ENCODE peak calls at places on chromosomes 3 and 15, in nine cellular contexts. X is fibroblast of lung, M is MM.1S, L is SK-N-SH, R is DND-41, W is H9, S is neural progenitor cell, P is colonic mucosa, E is K562. U is an unnamed sample.

GRCh38 chr3:30198162-30198561 is 408.2 kb upstream of the TGFBR2 start:
- DNase-seq in X (no peak), M (no peak), L (no peak), R (no peak), W (no peak), S (no peak), P (no peak), E (no peak), U (no peak)

GRCh38 chr15:68391084-68391483 is 40.9 kb downstream of the ITGA11 start:
- DNase-seq in X (no peak), M (no peak), L (no peak), R (no peak), W (peak), S (no peak), P (no peak), E (no peak), U (no peak)

GRCh38 chr15:67303490-67304363 is 49.1 kb downstream of the IQCH start:
- DNase-seq in X (peak), M (peak), L (peak), R (no peak), W (no peak), S (peak), P (peak), E (peak), U (no peak)

GRCh38 chr3:126731044-126731443 is 27.0 kb downstream of the CHCHD6 start:
- DNase-seq in X (no peak), M (no peak), L (no peak), R (peak), W (no peak), S (no peak), P (no peak), E (no peak), U (no peak)

GRCh38 chr3:1348547-1348946 is 255.7 kb downstream of the CNTN6 start:
- DNase-seq in X (no peak), M (no peak), L (no peak), R (no peak), W (no peak), S (no peak), P (no peak), E (no peak), U (no peak)

GRCh38 chr15:63065262-63066234 is 23.0 kb downstream of the TPM1 start:
- DNase-seq in X (peak), M (no peak), L (no peak), R (no peak), W (no peak), S (no peak), P (no peak), E (no peak), U (no peak)

GRCh38 chr15:56934269-56934668 is 15.8 kb downstream of the TCF12 start:
- DNase-seq in X (peak), M (no peak), L (no peak), R (no peak), W (no peak), S (no peak), P (no peak), E (peak), U (no peak)

GRCh38 chr3:88767746-88768145 is 339.7 kb upstream of the EPHA3 start:
- DNase-seq in X (no peak), M (no peak), L (no peak), R (no peak), W (no peak), S (no peak), P (no peak), E (no peak), U (no peak)

GRCh38 chr15:90160781-90161727 is 40.1 kb upstream of the SEMA4B start:
- DNase-seq in X (no peak), M (no peak), L (no peak), R (no peak), W (peak), S (no peak), P (peak), E (no peak), U (peak)

GRCh38 chr3:194879991-194880939 is 194.6 kb downstream of the FAM43A start:
- DNase-seq in X (peak), M (no peak), L (peak), R (peak), W (peak), S (no peak), P (no peak), E (no peak), U (peak)

GRCh38 chr3:19662516-19662915 is 271.5 kb downstream of the EFHB start:
- DNase-seq in X (no peak), M (no peak), L (no peak), R (no peak), W (no peak), S (no peak), P (no peak), E (no peak), U (no peak)

GRCh38 chr3:13009132-13009945 is 63.9 kb downstream of the IQSEC1 start:
- DNase-seq in X (no peak), M (peak), L (no peak), R (no peak), W (no peak), S (no peak), P (peak), E (peak), U (peak)

GRCh38 chr15:69491051-69491505 is 38.5 kb downstream of the RPLP1 start:
- DNase-seq in X (peak), M (no peak), L (no peak), R (no peak), W (no peak), S (no peak), P (no peak), E (no peak), U (no peak)

GRCh38 chr3:49173116-49173791 is 1.9 kb downstream of the KLHDC8B start:
- DNase-seq in X (peak), M (no peak), L (peak), R (no peak), W (peak), S (peak), P (no peak), E (peak), U (peak)

GRCh38 chr15:31487811-31488436 is 161.3 kb downstream of the KLF13 start:
- DNase-seq in X (peak), M (peak), L (no peak), R (no peak), W (peak), S (no peak), P (peak), E (no peak), U (peak)

GRCh38 chr3:17045705-17046104 is 160.9 kb downstream of the PLCL2 start:
- DNase-seq in X (no peak), M (no peak), L (no peak), R (no peak), W (no peak), S (no peak), P (no peak), E (no peak), U (no peak)

GRCh38 chr3:48092270-48092669 is 76.1 kb upstream of the MAP4 start:
- DNase-seq in X (no peak), M (no peak), L (no peak), R (no peak), W (no peak), S (no peak), P (no peak), E (no peak), U (no peak)

GRCh38 chr3:134860141-134860540 is 65.1 kb downstream of the EPHB1 start:
- DNase-seq in X (no peak), M (no peak), L (peak), R (no peak), W (no peak), S (no peak), P (no peak), E (no peak), U (no peak)

GRCh38 chr3:98952404-98952803 is 50.9 kb upstream of the DCBLD2 start:
- DNase-seq in X (no peak), M (no peak), L (no peak), R (no peak), W (no peak), S (no peak), P (no peak), E (no peak), U (no peak)

GRCh38 chr3:46856576-46857471 is 6.4 kb downstream of the MYL3 start:
- DNase-seq in X (no peak), M (no peak), L (no peak), R (no peak), W (no peak), S (peak), P (no peak), E (no peak), U (peak)

GRCh38 chr15:76310470-76311070 is 699 bp downstream of the ETFA start:
- DNase-seq in X (peak), M (peak), L (no peak), R (no peak), W (no peak), S (peak), P (peak), E (no peak), U (no peak)

GRCh38 chr3:121752261-121752660 is 2.7 kb upstream of the GOLGB1 start:
- DNase-seq in X (no peak), M (no peak), L (no peak), R (no peak), W (no peak), S (no peak), P (no peak), E (no peak), U (no peak)

GRCh38 chr3:135106445-135106844 is 311.4 kb downstream of the EPHB1 start:
- DNase-seq in X (peak), M (peak), L (no peak), R (peak), W (peak), S (peak), P (peak), E (peak), U (no peak)

GRCh38 chr3:149247025-149247710 is 25.5 kb upstream of the CP start:
- DNase-seq in X (peak), M (no peak), L (no peak), R (no peak), W (no peak), S (no peak), P (no peak), E (no peak), U (no peak)

GRCh38 chr15:50576156-50576555 is 29.7 kb upstream of the USP50 start:
- DNase-seq in X (no peak), M (no peak), L (no peak), R (no peak), W (no peak), S (no peak), P (no peak), E (no peak), U (no peak)

GRCh38 chr3:108728105-108728504 is 29.1 kb downstream of the RETNLB start:
- DNase-seq in X (no peak), M (no peak), L (peak), R (no peak), W (no peak), S (no peak), P (no peak), E (no peak), U (no peak)

GRCh38 chr3:125219261-125219701 is 6.7 kb upstream of the SLC12A8 start:
- DNase-seq in X (no peak), M (no peak), L (no peak), R (no peak), W (no peak), S (peak), P (no peak), E (no peak), U (no peak)

GRCh38 chr15:66765478-66766281 is 63.6 kb downstream of the SMAD6 start:
- DNase-seq in X (peak), M (peak), L (peak), R (no peak), W (no peak), S (no peak), P (peak), E (peak), U (peak)

GRCh38 chr3:73569246-73569760 is 55.4 kb downstream of the PDZRN3 start:
- DNase-seq in X (no peak), M (no peak), L (no peak), R (no peak), W (no peak), S (no peak), P (no peak), E (no peak), U (no peak)

GRCh38 chr3:42055291-42055690 is 35.9 kb upstream of the TRAK1 start:
- DNase-seq in X (peak), M (no peak), L (no peak), R (no peak), W (no peak), S (no peak), P (no peak), E (no peak), U (no peak)

GRCh38 chr3:177673105-177673804 is 476.0 kb upstream of the TBL1XR1 start:
- DNase-seq in X (peak), M (no peak), L (no peak), R (no peak), W (no peak), S (no peak), P (no peak), E (no peak), U (no peak)

GRCh38 chr3:128505771-128506170 is 12.8 kb upstream of the GATA2 start:
- DNase-seq in X (no peak), M (no peak), L (no peak), R (no peak), W (no peak), S (no peak), P (no peak), E (no peak), U (no peak)

GRCh38 chr3:18758047-18758704 is 333.0 kb upstream of the SATB1 start:
- DNase-seq in X (peak), M (peak), L (peak), R (peak), W (peak), S (peak), P (peak), E (peak), U (no peak)

GRCh38 chr15:62798536-62798935 is 244.0 kb upstream of the TPM1 start:
- DNase-seq in X (no peak), M (no peak), L (no peak), R (no peak), W (no peak), S (no peak), P (no peak), E (no peak), U (no peak)

GRCh38 chr3:81436182-81436581 is 325.3 kb downstream of the GBE1 start:
- DNase-seq in X (no peak), M (no peak), L (no peak), R (no peak), W (no peak), S (no peak), P (no peak), E (no peak), U (no peak)

GRCh38 chr15:80800067-80800466 is 20.9 kb downstream of the CEMIP start:
- DNase-seq in X (no peak), M (no peak), L (no peak), R (no peak), W (no peak), S (no peak), P (no peak), E (no peak), U (no peak)

GRCh38 chr15:59611277-59612260 is at the start of gene GCNT3:
- DNase-seq in X (peak), M (no peak), L (no peak), R (no peak), W (no peak), S (no peak), P (peak), E (no peak), U (no peak)

DNA sequence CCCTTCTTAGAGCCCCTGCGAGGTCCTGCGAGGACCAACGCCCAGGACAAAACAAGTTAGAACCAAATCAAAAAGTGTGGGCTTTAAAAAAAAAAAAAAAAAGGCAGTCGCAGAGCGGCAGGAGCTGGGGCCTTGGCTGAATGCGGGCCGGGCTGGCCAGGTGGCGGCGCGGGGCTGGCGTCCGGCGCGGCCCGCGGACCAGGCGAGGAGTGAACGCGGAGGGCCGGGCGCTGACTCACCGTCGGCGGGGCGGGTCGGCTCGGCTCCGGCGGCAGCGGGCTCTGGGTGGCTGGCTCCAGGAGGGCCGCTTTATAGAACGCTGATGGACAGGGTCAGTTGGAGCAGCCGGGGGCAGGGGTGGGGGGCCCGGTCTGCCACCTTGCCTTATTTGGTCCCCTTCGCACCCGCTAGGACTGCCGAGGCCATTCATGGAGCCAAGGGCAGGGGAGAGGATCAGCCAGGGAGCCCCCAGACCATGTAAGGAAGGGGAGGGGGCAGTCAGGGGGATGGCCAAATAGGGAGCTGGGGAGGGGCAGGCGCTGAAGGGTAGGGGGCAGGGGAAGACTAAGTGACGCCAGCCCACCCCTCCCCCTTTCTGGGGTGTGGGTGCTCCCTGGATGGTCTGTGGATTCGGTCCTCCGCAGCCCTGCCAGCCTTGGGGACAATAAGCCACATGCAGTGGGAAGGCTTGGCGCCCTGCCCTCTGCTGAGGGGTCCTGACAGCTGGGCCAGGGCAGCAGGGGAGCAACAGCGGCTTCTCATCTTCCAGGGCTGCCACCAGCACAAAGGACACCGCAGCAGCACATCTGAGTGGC is at the start of gene ACTC1:
- DNase-seq in X (peak), M (no peak), L (no peak), R (no peak), W (peak), S (peak), P (no peak), E (peak), U (peak)
- TF ChIP-seq CTCF in X (no peak), M (no peak), L (no peak), R (no peak), W (no peak), S (peak), P (no peak), E (no peak), U (no peak)

DNA sequence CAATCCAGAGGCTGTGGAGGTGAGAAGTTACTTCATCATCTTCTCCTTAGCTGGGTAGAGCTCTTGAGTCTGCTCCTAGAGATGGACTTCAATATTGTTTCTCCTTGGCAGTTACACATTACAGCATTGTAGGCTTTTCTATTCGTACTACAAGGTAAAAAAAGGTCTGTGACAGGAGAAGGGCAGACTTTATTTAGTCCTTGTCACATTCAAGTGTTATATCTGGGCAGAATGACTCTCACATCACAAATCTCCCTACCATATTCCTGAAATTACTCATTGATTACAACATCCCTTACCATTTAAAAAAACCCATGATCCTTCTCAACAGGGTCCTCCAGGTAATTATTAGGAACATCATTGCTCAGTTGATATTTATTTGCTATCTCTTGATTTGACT is 75.0 kb downstream of the AGBL1 start:
- DNase-seq in X (no peak), M (no peak), L (no peak), R (no peak), W (no peak), S (no peak), P (no peak), E (no peak), U (no peak)
- H3K9ac ChIP-seq in X (no peak), M (no peak), L (no peak), R (no peak), W (no peak), S (no peak), P (no peak), E (no peak), U (no peak)

DNA sequence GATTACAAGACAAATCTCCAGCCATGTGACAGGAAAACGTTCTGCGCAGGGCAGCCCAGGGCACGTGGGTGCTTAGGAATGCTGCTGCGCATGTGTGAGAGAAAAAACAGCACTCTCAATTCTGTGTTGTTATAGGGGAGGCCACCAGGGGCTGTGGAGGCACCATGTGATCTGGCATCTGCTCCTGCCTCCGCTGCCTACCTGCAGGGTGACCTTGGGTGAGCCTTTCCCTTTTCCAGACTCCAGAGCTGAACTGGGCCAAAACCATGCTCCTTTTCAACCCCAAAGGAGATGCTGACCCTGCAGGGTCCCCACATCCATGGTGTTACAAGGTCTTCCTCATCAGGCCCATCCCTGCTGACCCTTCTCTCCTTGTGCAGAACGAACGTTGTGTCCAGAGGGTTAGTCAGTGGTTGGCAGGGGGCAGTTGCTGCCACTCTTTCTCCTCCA is 81.5 kb upstream of the RASGRF1 start:
- DNase-seq in X (no peak), M (no peak), L (peak), R (no peak), W (peak), S (peak), P (no peak), E (peak), U (no peak)
- TF ChIP-seq CTCF in X (no peak), M (no peak), L (no peak), R (no peak), W (peak), S (peak), P (no peak), E (peak), U (peak)

DNA sequence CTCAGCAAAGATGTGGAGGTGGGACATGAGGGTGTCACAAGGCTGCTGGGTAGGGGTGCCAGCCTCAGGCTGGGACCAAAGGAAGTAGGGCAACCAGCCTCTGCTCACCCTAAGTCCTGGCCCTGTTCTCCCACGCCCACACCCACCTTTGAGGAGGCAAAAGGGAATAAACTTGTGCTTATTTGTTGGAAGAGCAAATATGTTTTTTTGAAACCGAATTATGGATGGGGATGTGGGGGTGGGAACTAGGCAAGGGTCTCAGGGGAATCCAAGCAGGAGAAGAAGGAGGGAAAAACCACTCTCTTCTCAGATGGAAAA is 10.4 kb downstream of the BHLHE40 start:
- DNase-seq in X (no peak), M (no peak), L (no peak), R (no peak), W (no peak), S (no peak), P (no peak), E (no peak), U (peak)
- H3K9ac ChIP-seq in X (no peak), M (no peak), L (no peak), R (no peak), W (no peak), S (no peak), P (no peak), E (peak), U (no peak)

GRCh38 chr3:58135712-58136543 is 74.8 kb downstream of the DNASE1L3 start:
- DNase-seq in X (no peak), M (no peak), L (no peak), R (no peak), W (no peak), S (no peak), P (no peak), E (no peak), U (no peak)
- TF ChIP-seq CTCF in X (peak), M (peak), L (peak), R (peak), W (peak), S (peak), P (no peak), E (no peak), U (peak)